ENCODE peak calls at places on chromosomes 11 and 22, in five cellular contexts. X, J, C, A and M are unnamed samples.

GRCh38 chr11:100970273-100971164 is 159.1 kb downstream of the PGR start:
- DNase-seq in C (no peak), J (no peak), X (no peak), A (no peak), M (no peak)

GRCh38 chr11:47233989-47234668 is 14.5 kb downstream of the ACP2 start:
- DNase-seq in X (peak; percentile 59), J (peak; percentile 51), C (peak; percentile 41), A (peak; percentile 67), M (peak; percentile 29)

GRCh38 chr11:1157645-1158591 is at the start of gene MUC5AC:
- DNase-seq in C (no peak), A (no peak), J (peak; percentile 2), X (no peak), M (no peak)

GRCh38 chr22:45445031-45445710 is 31.7 kb downstream of the RIBC2 start:
- DNase-seq in C (no peak), J (no peak), X (no peak), A (no peak), M (no peak)

GRCh38 chr11:126194121-126194543 is 17.3 kb downstream of the RPUSD4 start:
- DNase-seq in C (peak; percentile 49), J (peak; percentile 67), X (peak; percentile 51), A (peak; percentile 59), M (peak; percentile 51)

GRCh38 chr22:45731798-45732495 is 60.3 kb downstream of the ATXN10 start:
- DNase-seq in A (peak; percentile 47), J (peak; percentile 23), C (peak; percentile 26), X (peak; percentile 17), M (no peak)

GRCh38 chr22:18024276-18024939 is at the start of gene MICAL3:
- DNase-seq in X (peak; percentile 82), J (peak; percentile 88), A (peak; percentile 64), C (peak; percentile 88), M (peak; percentile 64)

GRCh38 chr11:133906241-133906640 is 50.5 kb downstream of the IGSF9B start:
- DNase-seq in X (no peak), J (no peak), A (no peak), C (no peak), M (no peak)

GRCh38 chr22:27715078-27715477 is 86.5 kb downstream of the MN1 start:
- DNase-seq in C (no peak), A (no peak), X (peak; percentile 80), J (no peak), M (no peak)

GRCh38 chr11:114102993-114103896 is 43.7 kb downstream of the ZBTB16 start:
- DNase-seq in X (no peak), C (no peak), A (no peak), J (no peak), M (peak; percentile 70)

GRCh38 chr22:25824828-25825474 is 83.0 kb downstream of the MYO18B start:
- DNase-seq in C (no peak), A (no peak), X (peak; percentile 84), J (no peak), M (no peak)

GRCh38 chr22:42902875-42903510 is 45.9 kb upstream of the ARFGAP3 start:
- DNase-seq in X (peak; percentile 68), J (peak; percentile 79), C (no peak), A (peak; percentile 87), M (no peak)

GRCh38 chr11:118202599-118203422 is 22.0 kb downstream of the JAML start:
- DNase-seq in J (peak; percentile 76), C (no peak), X (no peak), A (no peak), M (peak; percentile 59)

GRCh38 chr11:127993788-127994187 is 593.6 kb downstream of the ETS1 start:
- DNase-seq in C (no peak), A (no peak), J (no peak), X (peak; percentile 10), M (no peak)

GRCh38 chr22:43180670-43181069 is 6.3 kb downstream of the TTLL12 start:
- DNase-seq in J (no peak), A (no peak), C (no peak), X (no peak), M (no peak)

GRCh38 chr11:67204837-67205236 is 61.4 kb upstream of the GRK2 start:
- DNase-seq in X (no peak), A (no peak), C (no peak), J (no peak), M (no peak)

GRCh38 chr11:45674481-45675190 is 9.2 kb upstream of the CHST1 start:
- DNase-seq in A (no peak), C (no peak), J (no peak), X (no peak), M (no peak)

GRCh38 chr22:45425531-45426265 is 12.2 kb downstream of the RIBC2 start:
- DNase-seq in A (no peak), X (no peak), C (no peak), J (no peak), M (no peak)

GRCh38 chr22:49549851-49550430 is 277.7 kb downstream of the BRD1 start:
- DNase-seq in X (no peak), A (no peak), J (no peak), C (no peak), M (no peak)

GRCh38 chr11:111021131-111021530 is 224.4 kb upstream of the POU2AF2 start:
- DNase-seq in A (no peak), X (peak; percentile 32), J (no peak), C (no peak), M (no peak)

GRCh38 chr11:2271077-2271326 is 614 bp upstream of the ASCL2 start:
- DNase-seq in C (no peak), A (no peak), X (peak; percentile 30), J (peak; percentile 39), M (no peak)

GRCh38 chr11:2268911-2269600 is 1.3 kb downstream of the ASCL2 start:
- DNase-seq in J (peak; percentile 79), C (no peak), X (peak; percentile 73), A (no peak), M (peak; percentile 80)

GRCh38 chr11:2267871-2268825 is 2.2 kb downstream of the ASCL2 start:
- DNase-seq in J (no peak), X (no peak), A (no peak), C (no peak), M (no peak)

GRCh38 chr11:2270322-2271076 is at the start of gene ASCL2:
- DNase-seq in X (peak; percentile 40), C (no peak), J (peak; percentile 27), A (no peak), M (no peak)

DNA sequence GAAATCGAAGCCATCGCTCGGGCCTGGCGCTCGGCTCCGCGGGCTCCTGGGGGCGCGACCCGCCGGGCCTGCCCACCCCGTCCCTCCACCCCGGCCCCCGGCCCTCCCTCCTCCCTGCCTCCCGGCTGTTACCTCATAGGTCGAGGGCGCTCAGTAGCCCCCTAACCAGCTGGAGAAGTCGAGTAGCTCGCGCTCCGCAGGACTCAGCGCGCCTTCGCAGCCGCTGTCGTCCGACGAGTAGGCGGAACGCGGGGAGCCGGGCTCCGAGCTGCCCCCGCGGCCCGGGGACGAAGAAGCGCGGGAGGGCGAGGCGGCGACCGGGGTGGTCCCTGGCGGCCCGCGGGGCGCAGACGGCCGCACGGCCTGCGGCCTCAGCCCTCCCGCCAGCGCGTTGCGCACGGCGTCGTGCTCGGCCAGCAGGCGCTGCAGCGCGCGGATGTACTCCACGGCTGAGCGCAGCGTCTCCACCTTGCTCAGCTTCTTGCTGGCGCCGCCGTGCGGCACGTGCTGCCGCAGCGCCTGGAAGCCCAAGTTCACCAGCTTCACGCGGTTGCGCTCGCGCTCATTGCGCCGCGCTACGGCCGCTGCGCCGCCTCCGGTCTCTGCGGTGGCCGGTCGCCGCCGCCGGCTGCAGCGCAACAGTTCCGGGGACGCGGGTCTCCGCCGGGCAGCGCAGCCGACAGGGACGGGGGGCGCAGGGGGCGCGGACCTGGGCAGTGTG is 627 bp downstream of the ASCL2 start:
- DNase-seq in J (peak; percentile 84), A (peak; percentile 55), X (peak; percentile 87), C (no peak), M (no peak)
- H2AFZ ChIP-seq in J (peak overlapping the region; percentile 65), A (peak overlapping the region; percentile 21), X (peak overlapping the region; percentile 78), C (no peak overlapping the region), M (peak overlapping the region; percentile 70)

GRCh38 chr22:31635638-31636306 is 26.2 kb downstream of the PISD start:
- DNase-seq in X (no peak), A (no peak), C (no peak), J (peak; percentile 8), M (no peak)

GRCh38 chr22:31639640-31640039 is 22.4 kb downstream of the PISD start:
- DNase-seq in X (no peak), J (no peak), A (no peak), C (no peak), M (no peak)

GRCh38 chr22:31637375-31637937 is 24.6 kb downstream of the PISD start:
- DNase-seq in C (peak; percentile 53), A (no peak), X (no peak), J (no peak), M (no peak)

DNA sequence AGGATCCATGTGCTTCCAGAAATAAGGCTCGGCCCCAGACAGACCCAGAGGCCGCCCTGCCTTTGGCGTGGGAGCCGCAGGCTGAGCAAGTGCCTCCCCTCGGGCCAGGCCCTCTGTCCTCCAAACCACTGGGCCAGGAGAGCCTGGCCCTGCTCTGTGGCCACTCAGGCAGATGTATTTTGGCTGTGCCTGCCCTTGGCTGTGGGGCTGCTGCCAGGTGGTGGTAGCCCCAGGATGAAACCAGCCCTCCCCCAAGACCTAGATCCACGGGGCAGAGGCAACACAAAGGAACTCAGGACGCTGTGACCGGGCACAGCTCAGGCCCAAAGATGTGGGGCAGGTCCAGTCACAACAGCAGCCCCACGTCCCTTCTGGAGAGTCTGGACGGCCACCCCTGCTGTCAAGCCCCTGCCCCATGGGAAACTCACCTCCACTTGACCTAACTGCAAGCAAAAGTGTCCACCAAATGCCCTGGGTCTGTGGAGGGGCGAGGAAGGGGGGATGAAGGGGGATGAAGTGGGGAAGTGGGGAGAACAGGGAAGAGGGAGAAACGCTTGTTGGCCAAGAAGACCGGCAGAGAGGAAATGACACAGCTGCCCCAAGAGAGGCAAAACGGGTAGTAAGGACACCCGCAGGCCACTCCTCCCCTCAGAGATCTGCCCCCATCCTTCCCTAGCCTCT is 23.9 kb downstream of the PISD start:
- DNase-seq in A (no peak), J (no peak), C (peak; percentile 61), X (no peak), M (no peak)
- H2AFZ ChIP-seq in A (peak overlapping the region; percentile 19), J (no peak overlapping the region), C (peak overlapping the region; percentile 32), X (no peak overlapping the region), M (no peak overlapping the region)

DNA sequence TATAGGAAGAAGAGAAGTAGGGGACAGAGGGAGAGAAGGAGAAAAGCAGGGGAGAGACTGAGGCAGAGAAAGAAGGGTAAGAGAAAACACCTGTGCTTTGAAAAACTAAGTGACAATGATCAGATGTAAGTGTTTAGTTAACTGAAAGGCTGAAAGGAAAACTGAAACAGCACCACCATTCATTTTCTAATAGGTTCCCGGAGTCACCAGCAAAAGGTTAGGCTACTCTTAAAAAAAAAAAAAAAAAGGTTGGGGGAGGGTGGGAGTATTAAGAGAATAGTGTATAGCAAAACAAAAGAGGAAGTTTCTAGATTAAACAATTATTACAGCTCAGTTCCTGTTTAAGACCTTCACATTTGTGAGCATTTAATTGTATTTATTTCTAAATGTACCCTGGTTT is 113.8 kb downstream of the CADM1 start:
- DNase-seq in J (no peak), X (no peak), C (peak; percentile 49), A (no peak), M (no peak)
- H2AFZ ChIP-seq in J (no peak overlapping the region), X (no peak overlapping the region), C (peak overlapping the region; percentile 31), A (no peak overlapping the region), M (no peak overlapping the region)

DNA sequence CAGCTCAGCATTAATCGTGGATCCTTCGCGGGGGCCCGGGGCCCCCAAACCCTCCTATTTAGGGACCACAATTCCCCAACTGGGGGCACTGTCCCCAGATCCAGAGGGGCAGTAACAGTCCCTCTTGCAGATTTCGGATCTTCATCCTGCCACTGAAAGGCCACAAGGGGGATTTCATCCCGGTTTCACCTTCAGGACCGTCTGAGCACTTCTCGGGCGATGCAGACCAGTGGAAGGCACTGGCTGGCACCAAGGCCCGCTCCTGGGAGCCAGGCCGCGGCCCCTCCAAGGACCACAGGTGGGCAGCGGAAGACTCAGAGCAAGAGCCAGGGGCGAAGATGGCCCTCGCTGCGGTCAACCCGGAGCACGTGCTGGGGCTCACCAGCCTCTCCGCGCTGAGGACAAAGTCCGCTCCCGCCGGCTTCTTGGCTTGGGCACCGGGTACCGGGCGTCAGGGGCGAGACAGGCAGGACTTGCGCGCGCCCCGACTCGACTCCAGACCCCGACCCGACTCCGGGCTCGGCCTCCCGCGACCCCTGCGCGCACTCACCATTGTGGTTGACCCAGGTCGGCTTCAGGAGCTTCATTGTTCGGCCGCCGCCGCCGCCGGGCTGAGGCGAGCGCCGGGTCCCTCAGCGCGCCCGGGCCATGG is 517 bp downstream of the HIRA start:
- DNase-seq in C (peak; percentile 47), J (peak; percentile 80), A (peak; percentile 19), X (peak; percentile 72), M (no peak)
- H2AFZ ChIP-seq in C (no peak overlapping the region), J (peak overlapping the region; percentile 64), A (peak overlapping the region; percentile 85), X (no peak overlapping the region), M (peak overlapping the region; percentile 49)